ENCODE peak calls at places on chromosomes 12 and 14, in seven cellular contexts. Z is NCI-H510A treated with DMSO at 0.1 percent for 48 hours, J is adrenal gland, U is T-cell, H is astrocyte of the cerebellum, B is small intestine, T is NCI-H2107. I is an unnamed sample.

GRCh38 chr12:63804746-63805145 is 25.0 kb downstream of the RXYLT1 start:
- DNase-seq in Z (no peak), J (no peak), U (no peak), H (no peak), B (no peak), T (no peak), I (no peak)

GRCh38 chr12:122094735-122095561 is 16.4 kb downstream of the MLXIP start:
- DNase-seq in Z (no peak), J (no peak), U (no peak), H (no peak), B (no peak), T (no peak), I (no peak)

GRCh38 chr14:24634158-24634557 is at the start of gene GZMB:
- DNase-seq in Z (no peak), J (peak; percentile 9), U (peak; percentile 66), H (no peak), B (peak; percentile 45), T (no peak), I (no peak)

GRCh38 chr12:117875652-117876491 is 92.9 kb downstream of the KSR2 start:
- DNase-seq in Z (peak; percentile 73), J (peak; percentile 4), U (peak; percentile 29), H (no peak), B (no peak), T (peak; percentile 92), I (peak; percentile 82)

GRCh38 chr14:26370118-26370517 is 227.7 kb downstream of the NOVA1 start:
- DNase-seq in Z (peak; percentile 50), J (no peak), U (no peak), H (peak; percentile 32), B (peak; percentile 53), T (no peak), I (no peak)

GRCh38 chr12:94571556-94571955 is 78.8 kb downstream of the TMCC3 start:
- DNase-seq in Z (peak; percentile 40), J (peak; percentile 65), U (no peak), H (peak; percentile 50), B (peak; percentile 97), T (no peak), I (peak; percentile 8)

GRCh38 chr14:22737052-22737451 is 29.4 kb upstream of the OXA1L start:
- DNase-seq in Z (no peak), J (no peak), U (no peak), H (no peak), B (peak; percentile 34), T (no peak), I (no peak)

GRCh38 chr12:98635657-98636323 is 8.8 kb downstream of the IKBIP start:
- DNase-seq in Z (peak; percentile 71), J (no peak), U (no peak), H (peak; percentile 73), B (no peak), T (peak; percentile 74), I (peak; percentile 94)

GRCh38 chr14:75427482-75428229 is at the start of gene JDP2:
- DNase-seq in Z (peak; percentile 16), J (peak; percentile 90), U (peak; percentile 52), H (peak; percentile 28), B (peak; percentile 87), T (peak; percentile 61), I (peak; percentile 77)

GRCh38 chr14:42228611-42229010 is 621.9 kb downstream of the LRFN5 start:
- DNase-seq in Z (no peak), J (no peak), U (no peak), H (no peak), B (no peak), T (no peak), I (no peak)